ENCODE peak calls at places on chromosomes 16 and 17, in nine cellular contexts. One of them, this sample, is unnamed.

GRCh38 chr16:51328708-51329107 is 177.6 kb upstream of the SALL1 start:
- DNase-seq in GM23248: no peak
- DNase-seq in RWPE1: no peak
- DNase-seq in HFFc6: no peak
- DNase-seq in stimulated activated CD8-positive, alpha-beta memory T cell treated with anti-CD3 and anti-CD28 coated beads, Interleukin-4, amount 100 ng/mL, for 1 hour: no peak
- DNase-seq in AG04450: no peak
- DNase-seq in AG20443: no peak
- DNase-seq in Kasumi-1: no peak
- DNase-seq in dorsolateral prefrontal cortex: no peak
- DNase-seq in this sample: no peak

GRCh38 chr16:27365142-27366089 is 36.6 kb upstream of the IL21R start:
- DNase-seq in GM23248: peak; percentile 65
- DNase-seq in RWPE1: peak; percentile 64
- DNase-seq in HFFc6: peak; percentile 55
- DNase-seq in stimulated activated CD8-positive, alpha-beta memory T cell treated with anti-CD3 and anti-CD28 coated beads, Interleukin-4, amount 100 ng/mL, for 1 hour: no peak
- DNase-seq in AG04450: peak; percentile 18
- DNase-seq in AG20443: no peak
- DNase-seq in Kasumi-1: no peak
- DNase-seq in dorsolateral prefrontal cortex: no peak
- DNase-seq in this sample: peak; percentile 38

GRCh38 chr17:3794890-3795757 is 5.9 kb downstream of the ITGAE start:
- DNase-seq in GM23248: peak; percentile 63
- DNase-seq in RWPE1: no peak
- DNase-seq in HFFc6: peak; percentile 40
- DNase-seq in stimulated activated CD8-positive, alpha-beta memory T cell treated with anti-CD3 and anti-CD28 coated beads, Interleukin-4, amount 100 ng/mL, for 1 hour: peak; percentile 48
- DNase-seq in AG04450: no peak
- DNase-seq in AG20443: peak; percentile 44
- DNase-seq in Kasumi-1: no peak
- DNase-seq in dorsolateral prefrontal cortex: no peak
- DNase-seq in this sample: no peak

GRCh38 chr16:86427327-86427935 is 82.9 kb upstream of the FOXF1 start:
- DNase-seq in GM23248: no peak
- DNase-seq in RWPE1: no peak
- DNase-seq in HFFc6: no peak
- DNase-seq in stimulated activated CD8-positive, alpha-beta memory T cell treated with anti-CD3 and anti-CD28 coated beads, Interleukin-4, amount 100 ng/mL, for 1 hour: no peak
- DNase-seq in AG04450: no peak
- DNase-seq in AG20443: no peak
- DNase-seq in Kasumi-1: no peak
- DNase-seq in dorsolateral prefrontal cortex: no peak
- DNase-seq in this sample: no peak

GRCh38 chr17:82400206-82400605 is 17.9 kb upstream of the HEXD start:
- DNase-seq in GM23248: no peak
- DNase-seq in RWPE1: no peak
- DNase-seq in HFFc6: no peak
- DNase-seq in stimulated activated CD8-positive, alpha-beta memory T cell treated with anti-CD3 and anti-CD28 coated beads, Interleukin-4, amount 100 ng/mL, for 1 hour: no peak
- DNase-seq in AG04450: no peak
- DNase-seq in AG20443: no peak
- DNase-seq in Kasumi-1: peak; percentile 94
- DNase-seq in dorsolateral prefrontal cortex: no peak
- DNase-seq in this sample: no peak

GRCh38 chr17:65482201-65482600 is 79.2 kb downstream of the AXIN2 start:
- DNase-seq in GM23248: no peak
- DNase-seq in RWPE1: no peak
- DNase-seq in HFFc6: no peak
- DNase-seq in stimulated activated CD8-positive, alpha-beta memory T cell treated with anti-CD3 and anti-CD28 coated beads, Interleukin-4, amount 100 ng/mL, for 1 hour: no peak
- DNase-seq in AG04450: no peak
- DNase-seq in AG20443: no peak
- DNase-seq in Kasumi-1: no peak
- DNase-seq in dorsolateral prefrontal cortex: no peak
- DNase-seq in this sample: no peak

GRCh38 chr17:71634376-71634775 is 486.4 kb upstream of the SOX9 start:
- DNase-seq in GM23248: no peak
- DNase-seq in RWPE1: peak; percentile 4
- DNase-seq in HFFc6: no peak
- DNase-seq in stimulated activated CD8-positive, alpha-beta memory T cell treated with anti-CD3 and anti-CD28 coated beads, Interleukin-4, amount 100 ng/mL, for 1 hour: no peak
- DNase-seq in AG04450: no peak
- DNase-seq in AG20443: no peak
- DNase-seq in Kasumi-1: no peak
- DNase-seq in dorsolateral prefrontal cortex: no peak
- DNase-seq in this sample: no peak

GRCh38 chr17:17156107-17156506 is 50.0 kb downstream of the PLD6 start:
- DNase-seq in GM23248: peak; percentile 93
- DNase-seq in RWPE1: peak; percentile 71
- DNase-seq in HFFc6: peak; percentile 64
- DNase-seq in stimulated activated CD8-positive, alpha-beta memory T cell treated with anti-CD3 and anti-CD28 coated beads, Interleukin-4, amount 100 ng/mL, for 1 hour: no peak
- DNase-seq in AG04450: peak; percentile 44
- DNase-seq in AG20443: peak; percentile 75
- DNase-seq in Kasumi-1: no peak
- DNase-seq in dorsolateral prefrontal cortex: no peak
- DNase-seq in this sample: no peak

GRCh38 chr17:56319531-56319930 is 166.3 kb downstream of the ANKFN1 start:
- DNase-seq in GM23248: peak; percentile 75
- DNase-seq in RWPE1: peak; percentile 44
- DNase-seq in HFFc6: peak; percentile 83
- DNase-seq in stimulated activated CD8-positive, alpha-beta memory T cell treated with anti-CD3 and anti-CD28 coated beads, Interleukin-4, amount 100 ng/mL, for 1 hour: no peak
- DNase-seq in AG04450: peak; percentile 29
- DNase-seq in AG20443: peak; percentile 61
- DNase-seq in Kasumi-1: peak; percentile 80
- DNase-seq in dorsolateral prefrontal cortex: no peak
- DNase-seq in this sample: peak; percentile 58

GRCh38 chr17:34010534-34010933 is 244.6 kb upstream of the CCL2 start:
- DNase-seq in GM23248: no peak
- DNase-seq in RWPE1: no peak
- DNase-seq in HFFc6: no peak
- DNase-seq in stimulated activated CD8-positive, alpha-beta memory T cell treated with anti-CD3 and anti-CD28 coated beads, Interleukin-4, amount 100 ng/mL, for 1 hour: no peak
- DNase-seq in AG04450: no peak
- DNase-seq in AG20443: no peak
- DNase-seq in Kasumi-1: no peak
- DNase-seq in dorsolateral prefrontal cortex: no peak
- DNase-seq in this sample: no peak

GRCh38 chr17:46984341-46984740 is 5.3 kb upstream of the RPRML start:
- DNase-seq in GM23248: no peak
- DNase-seq in RWPE1: no peak
- DNase-seq in HFFc6: no peak
- DNase-seq in stimulated activated CD8-positive, alpha-beta memory T cell treated with anti-CD3 and anti-CD28 coated beads, Interleukin-4, amount 100 ng/mL, for 1 hour: no peak
- DNase-seq in AG04450: no peak
- DNase-seq in AG20443: no peak
- DNase-seq in Kasumi-1: no peak
- DNase-seq in dorsolateral prefrontal cortex: no peak
- DNase-seq in this sample: no peak

GRCh38 chr17:78597923-78598545 is 20.8 kb upstream of the DNAH17 start:
- DNase-seq in GM23248: peak; percentile 86
- DNase-seq in RWPE1: no peak
- DNase-seq in HFFc6: peak; percentile 31
- DNase-seq in stimulated activated CD8-positive, alpha-beta memory T cell treated with anti-CD3 and anti-CD28 coated beads, Interleukin-4, amount 100 ng/mL, for 1 hour: no peak
- DNase-seq in AG04450: peak; percentile 41
- DNase-seq in AG20443: peak; percentile 60
- DNase-seq in Kasumi-1: no peak
- DNase-seq in dorsolateral prefrontal cortex: no peak
- DNase-seq in this sample: no peak

GRCh38 chr16:85350973-85351372 is 238.7 kb upstream of the CIBAR2 start:
- DNase-seq in GM23248: peak; percentile 93
- DNase-seq in RWPE1: peak; percentile 95
- DNase-seq in HFFc6: peak; percentile 95
- DNase-seq in stimulated activated CD8-positive, alpha-beta memory T cell treated with anti-CD3 and anti-CD28 coated beads, Interleukin-4, amount 100 ng/mL, for 1 hour: no peak
- DNase-seq in AG04450: peak; percentile 92
- DNase-seq in AG20443: peak; percentile 85
- DNase-seq in Kasumi-1: peak; percentile 33
- DNase-seq in dorsolateral prefrontal cortex: peak; percentile 94
- DNase-seq in this sample: peak; percentile 65

GRCh38 chr17:54971147-54971546 is 2.6 kb downstream of the STXBP4 start:
- DNase-seq in GM23248: no peak
- DNase-seq in RWPE1: no peak
- DNase-seq in HFFc6: no peak
- DNase-seq in stimulated activated CD8-positive, alpha-beta memory T cell treated with anti-CD3 and anti-CD28 coated beads, Interleukin-4, amount 100 ng/mL, for 1 hour: no peak
- DNase-seq in AG04450: no peak
- DNase-seq in AG20443: no peak
- DNase-seq in Kasumi-1: no peak
- DNase-seq in dorsolateral prefrontal cortex: no peak
- DNase-seq in this sample: no peak

This sample was measured in SW 1271.